ENCODE peak calls at places on chromosomes 1 and 21, in ten cellular contexts. U is skeletal muscle cell, X is AG04450, Z is fibroblast of lung, I is pancreas, L is dorsolateral prefrontal cortex, R is astrocyte, Q is adipocyte, D is psoas muscle, P is left lung. Y is an unnamed sample.

GRCh38 chr1:231211005-231211857 is 29.8 kb upstream of the GNPAT start:
- DNase-seq in U (peak), X (peak), Z (peak), I (peak), L (peak), R (no peak), Q (peak), D (peak), P (peak), Y (no peak)

GRCh38 chr1:181398544-181398943 is 84.8 kb upstream of the CACNA1E start:
- DNase-seq in U (no peak), X (no peak), Z (no peak), I (no peak), L (no peak), R (no peak), Q (no peak), D (no peak), P (no peak), Y (no peak)

GRCh38 chr1:205811660-205812059 is 1.3 kb downstream of the SLC41A1 start:
- DNase-seq in U (no peak), X (no peak), Z (no peak), I (no peak), L (peak), R (no peak), Q (peak), D (peak), P (peak), Y (no peak)

GRCh38 chr1:39098569-39099250 is 72.6 kb downstream of the NDUFS5 start:
- DNase-seq in U (peak), X (peak), Z (peak), I (peak), L (peak), R (peak), Q (peak), D (peak), P (peak), Y (peak)

GRCh38 chr21:33643658-33644311 is 1.5 kb downstream of the ITSN1 start:
- DNase-seq in U (no peak), X (no peak), Z (peak), I (no peak), L (no peak), R (peak), Q (peak), D (no peak), P (no peak), Y (no peak)

GRCh38 chr1:223426936-223427335 is 33.7 kb downstream of the CCDC185 start:
- DNase-seq in U (no peak), X (no peak), Z (peak), I (no peak), L (no peak), R (peak), Q (no peak), D (no peak), P (no peak), Y (no peak)

GRCh38 chr1:145927916-145928647 is 798 bp upstream of the RBM8A start:
- DNase-seq in U (no peak), X (no peak), Z (no peak), I (no peak), L (no peak), R (no peak), Q (no peak), D (no peak), P (no peak), Y (no peak)

GRCh38 chr1:168452329-168452728 is 91.5 kb downstream of the XCL2 start:
- DNase-seq in U (no peak), X (no peak), Z (no peak), I (no peak), L (no peak), R (no peak), Q (no peak), D (no peak), P (no peak), Y (no peak)

GRCh38 chr1:66012076-66012769 is 219.5 kb downstream of the PDE4B start:
- DNase-seq in U (no peak), X (peak), Z (no peak), I (no peak), L (no peak), R (no peak), Q (peak), D (no peak), P (no peak), Y (peak)

GRCh38 chr1:235105051-235106043 is 23.3 kb downstream of the TOMM20 start:
- DNase-seq in U (no peak), X (no peak), Z (no peak), I (no peak), L (no peak), R (no peak), Q (peak), D (no peak), P (no peak), Y (no peak)

GRCh38 chr1:177249231-177249630 is 78.5 kb downstream of the BRINP2 start:
- DNase-seq in U (no peak), X (no peak), Z (no peak), I (no peak), L (no peak), R (no peak), Q (no peak), D (no peak), P (no peak), Y (no peak)

GRCh38 chr1:187853505-187853904 is 1024.8 kb downstream of the PLA2G4A start:
- DNase-seq in U (no peak), X (no peak), Z (no peak), I (no peak), L (no peak), R (no peak), Q (no peak), D (no peak), P (no peak), Y (no peak)

GRCh38 chr1:37034301-37035013 is at the start of gene GRIK3:
- DNase-seq in U (no peak), X (no peak), Z (no peak), I (peak), L (peak), R (no peak), Q (peak), D (no peak), P (no peak), Y (no peak)

GRCh38 chr1:214582289-214582891 is 20.6 kb upstream of the CENPF start:
- DNase-seq in U (no peak), X (no peak), Z (no peak), I (no peak), L (no peak), R (no peak), Q (no peak), D (no peak), P (no peak), Y (no peak)

GRCh38 chr1:16043521-16043920 is at the start of gene CLCNKB:
- DNase-seq in U (no peak), X (no peak), Z (no peak), I (peak), L (no peak), R (no peak), Q (no peak), D (no peak), P (no peak), Y (no peak)

GRCh38 chr1:121586369-121587229 is 401.8 kb downstream of the SRGAP2C start:
- DNase-seq in U (no peak), X (no peak), Z (no peak), I (peak), L (no peak), R (no peak), Q (no peak), D (no peak), P (peak), Y (no peak)

GRCh38 chr1:224162768-224163167 is 20.3 kb upstream of the DEGS1 start:
- DNase-seq in U (no peak), X (no peak), Z (no peak), I (no peak), L (no peak), R (no peak), Q (no peak), D (no peak), P (no peak), Y (no peak)

GRCh38 chr1:171865106-171865505 is 23.8 kb downstream of the DNM3 start:
- DNase-seq in U (no peak), X (no peak), Z (no peak), I (no peak), L (no peak), R (no peak), Q (no peak), D (no peak), P (no peak), Y (no peak)

GRCh38 chr1:36529762-36530260 is 47.1 kb upstream of the CSF3R start:
- DNase-seq in U (no peak), X (no peak), Z (no peak), I (no peak), L (no peak), R (no peak), Q (no peak), D (no peak), P (no peak), Y (no peak)

GRCh38 chr1:219385786-219386427 is 212.2 kb downstream of the LYPLAL1 start:
- DNase-seq in U (no peak), X (no peak), Z (peak), I (no peak), L (peak), R (peak), Q (peak), D (peak), P (no peak), Y (no peak)

GRCh38 chr1:75079535-75080290 is 54.5 kb upstream of the LHX8 start:
- DNase-seq in U (no peak), X (no peak), Z (no peak), I (no peak), L (no peak), R (no peak), Q (peak), D (no peak), P (no peak), Y (no peak)

GRCh38 chr1:9836632-9836960 is 12.8 kb upstream of the CLSTN1 start:
- DNase-seq in U (no peak), X (no peak), Z (no peak), I (peak), L (no peak), R (no peak), Q (no peak), D (no peak), P (peak), Y (no peak)

GRCh38 chr1:154418062-154418897 is 13.1 kb downstream of the IL6R start:
- DNase-seq in U (no peak), X (no peak), Z (peak), I (peak), L (no peak), R (peak), Q (no peak), D (peak), P (peak), Y (no peak)

GRCh38 chr1:151130837-151131586 is 15.4 kb downstream of the SEMA6C start:
- DNase-seq in U (peak), X (peak), Z (peak), I (peak), L (peak), R (peak), Q (peak), D (peak), P (peak), Y (peak)
- H3K4me3 ChIP-seq in U (peak), X (peak), Z (peak), I (no peak), L (peak), R (peak), Q (peak), D (peak), P (peak), Y (peak)

GRCh38 chr1:20185834-20186782 is at the start of the genes PLA2G2C and UBXN10:
- DNase-seq in U (no peak), X (no peak), Z (no peak), I (peak), L (peak), R (no peak), Q (peak), D (peak), P (peak), Y (no peak)
- H3K4me3 ChIP-seq in U (no peak), X (no peak), Z (peak), I (peak), L (peak), R (peak), Q (no peak), D (peak), P (peak), Y (no peak)

DNA sequence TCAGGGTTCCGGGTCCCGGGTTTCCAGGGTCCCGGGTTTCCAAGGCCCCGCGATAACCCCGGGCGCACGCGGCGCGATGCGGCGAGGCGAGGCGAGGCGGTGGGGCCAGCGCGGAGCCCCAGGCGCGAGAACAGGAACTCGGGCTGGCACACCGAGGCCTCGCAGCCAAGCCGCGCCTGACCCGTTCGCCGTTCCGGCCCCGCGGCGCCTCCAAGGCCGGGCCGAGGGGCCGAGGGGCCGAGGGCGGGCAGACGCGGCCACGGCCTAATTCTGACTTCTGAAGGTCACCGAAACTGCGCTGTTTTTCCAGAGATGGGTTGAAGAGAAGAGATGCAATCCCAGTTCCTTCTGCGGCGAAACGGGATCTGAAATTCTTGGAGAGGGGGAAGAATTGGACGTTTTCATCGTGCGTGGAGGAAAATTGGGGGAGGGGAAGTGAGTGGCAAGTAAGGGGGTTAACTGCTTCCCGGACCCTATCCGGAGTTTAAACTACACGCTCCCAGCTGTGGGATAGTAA is 8.3 kb downstream of the TBX15 start:
- DNase-seq in U (no peak), X (no peak), Z (no peak), I (no peak), L (no peak), R (no peak), Q (no peak), D (no peak), P (no peak), Y (no peak)
- H3K4me3 ChIP-seq in U (peak), X (no peak), Z (no peak), I (no peak), L (peak), R (peak), Q (no peak), D (peak), P (no peak), Y (no peak)

GRCh38 chr1:152048641-152048970 is 11.8 kb upstream of the S100A11 start:
- DNase-seq in U (no peak), X (no peak), Z (no peak), I (no peak), L (no peak), R (no peak), Q (no peak), D (no peak), P (no peak), Y (no peak)

GRCh38 chr1:152049291-152050073 is 12.7 kb upstream of the S100A11 start:
- DNase-seq in U (no peak), X (no peak), Z (peak), I (no peak), L (no peak), R (peak), Q (peak), D (no peak), P (no peak), Y (no peak)

GRCh38 chr1:152050886-152051764 is 14.3 kb upstream of the S100A11 start:
- DNase-seq in U (no peak), X (no peak), Z (peak), I (no peak), L (no peak), R (peak), Q (peak), D (no peak), P (no peak), Y (no peak)

GRCh38 chr1:152047607-152047953 is 10.8 kb upstream of the S100A11 start:
- DNase-seq in U (no peak), X (no peak), Z (peak), I (no peak), L (no peak), R (peak), Q (no peak), D (peak), P (no peak), Y (no peak)

GRCh38 chr1:152047954-152048640 is 11.3 kb upstream of the S100A11 start:
- DNase-seq in U (peak), X (peak), Z (peak), I (peak), L (peak), R (peak), Q (peak), D (peak), P (peak), Y (peak)
- H3K4me3 ChIP-seq in U (peak), X (peak), Z (peak), I (no peak), L (peak), R (peak), Q (peak), D (peak), P (peak), Y (peak)

GRCh38 chr1:201650608-201650933 is 111.6 kb downstream of the NAV1 start:
- DNase-seq in U (no peak), X (no peak), Z (no peak), I (no peak), L (no peak), R (no peak), Q (no peak), D (no peak), P (no peak), Y (no peak)
- H3K4me3 ChIP-seq in U (peak), X (peak), Z (peak), I (peak), L (peak), R (peak), Q (peak), D (peak), P (peak), Y (peak)

GRCh38 chr1:23553896-23554480 is 5.3 kb downstream of the ID3 start:
- DNase-seq in U (no peak), X (no peak), Z (no peak), I (no peak), L (no peak), R (no peak), Q (no peak), D (no peak), P (no peak), Y (no peak)

GRCh38 chr1:23555225-23555801 is 4.0 kb downstream of the ID3 start:
- DNase-seq in U (no peak), X (no peak), Z (no peak), I (no peak), L (no peak), R (peak), Q (peak), D (no peak), P (no peak), Y (no peak)

GRCh38 chr1:23551849-23552248 is 7.5 kb downstream of the ID3 start:
- DNase-seq in U (no peak), X (no peak), Z (no peak), I (no peak), L (no peak), R (no peak), Q (no peak), D (no peak), P (no peak), Y (no peak)

GRCh38 chr1:23554481-23555224 is 4.6 kb downstream of the ID3 start:
- DNase-seq in U (peak), X (no peak), Z (peak), I (peak), L (peak), R (peak), Q (peak), D (peak), P (peak), Y (no peak)

DNA sequence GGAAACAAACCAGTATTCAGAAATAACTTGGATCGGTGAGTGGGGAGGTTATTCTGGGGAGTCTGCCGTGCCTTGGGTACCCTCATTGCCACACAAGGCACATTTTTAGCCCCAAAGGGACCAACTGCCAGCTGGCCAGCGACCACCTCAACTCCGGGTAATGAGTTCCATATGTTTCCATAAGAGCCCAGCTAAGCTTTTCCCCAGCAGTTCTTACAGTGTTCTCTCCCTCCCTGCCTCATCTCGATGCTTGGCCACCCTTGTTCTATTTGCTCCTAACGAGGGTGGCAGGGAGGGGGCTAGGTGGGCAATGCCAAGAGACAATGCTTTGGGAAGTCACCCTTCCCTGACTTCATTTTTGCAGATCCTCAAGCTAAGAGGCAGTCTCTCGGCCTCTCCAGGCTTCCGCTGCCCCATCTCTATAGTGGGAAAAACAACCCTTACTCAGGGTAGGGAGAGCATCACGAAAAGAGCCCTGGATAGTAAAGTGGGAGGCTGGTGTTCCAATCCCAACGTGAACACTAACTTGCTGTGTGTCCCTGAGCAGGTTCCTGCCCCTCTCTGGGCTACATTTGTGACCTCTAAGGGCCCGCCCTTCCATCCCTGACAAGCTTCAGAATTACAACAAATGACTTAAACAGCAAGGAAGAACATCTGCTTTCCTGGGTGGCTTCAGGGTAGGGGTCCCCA is 6.0 kb downstream of the ID3 start:
- DNase-seq in U (no peak), X (no peak), Z (no peak), I (no peak), L (no peak), R (no peak), Q (peak), D (no peak), P (no peak), Y (no peak)
- H3K4me3 ChIP-seq in U (no peak), X (no peak), Z (no peak), I (no peak), L (no peak), R (no peak), Q (no peak), D (no peak), P (no peak), Y (no peak)